ENCODE peak calls at places on chromosomes 13 and 19, in seven cellular contexts. B is stimulated activated CD8-positive, alpha-beta memory T cell treated with anti-CD3 and anti-CD28 coated beads, Interleukin-15, amount 100 ng/mL, for 24 hours; Q is activated CD4-positive, alpha-beta T cell treated with anti-CD3 and anti-CD28 coated beads, Interleukin-2, amount 10 ng/mL, durations not matched to agents 7 days and 5 days; N is iris pigment epithelial cell; S is activated CD8-positive, alpha-beta memory T cell treated with anti-CD3 and anti-CD28 coated beads for 4 hours; G is stromal cell of bone marrow; I is A172. R is an unnamed sample.

GRCh38 chr13:70960841-70961443 is 852.7 kb upstream of the KLHL1 start:
- DNase-seq in S (no peak), B (no peak), I (peak), N (peak), Q (peak), G (peak), R (no peak)

GRCh38 chr19:17922138-17922537 is 10.7 kb upstream of the CCDC124 start:
- DNase-seq in N (no peak), B (no peak), G (no peak), I (no peak), S (no peak), Q (no peak), R (no peak)

GRCh38 chr13:33182729-33183128 is 102.8 kb downstream of the STARD13 start:
- DNase-seq in N (no peak), S (no peak), B (no peak), G (no peak), I (no peak), Q (no peak), R (no peak)

GRCh38 chr19:52621376-52621775 is 16.8 kb downstream of the ZNF83 start:
- DNase-seq in N (no peak), B (no peak), Q (no peak), I (no peak), S (no peak), G (no peak), R (no peak)

GRCh38 chr13:24251525-24251924 is 57.9 kb upstream of the C1QTNF9 start:
- DNase-seq in G (no peak), S (peak), B (no peak), I (no peak), Q (peak), N (no peak), R (no peak)

GRCh38 chr13:40812724-40813445 is 23.5 kb downstream of the SLC25A15 start:
- DNase-seq in B (no peak), N (peak), S (no peak), I (peak), G (no peak), Q (no peak), R (no peak)

GRCh38 chr13:78750735-78751134 is 91.8 kb upstream of the OBI1 start:
- DNase-seq in S (no peak), B (no peak), G (no peak), Q (no peak), N (no peak), I (no peak), R (no peak)

GRCh38 chr13:39330504-39330903 is 272.5 kb downstream of the LHFPL6 start:
- DNase-seq in N (no peak), Q (no peak), S (no peak), B (no peak), G (no peak), I (no peak), R (no peak)

GRCh38 chr19:1729568-1729925 is 23.8 kb upstream of the ONECUT3 start:
- DNase-seq in Q (no peak), N (no peak), G (no peak), S (no peak), B (no peak), I (no peak), R (no peak)

GRCh38 chr13:114109646-114110045 is 22.8 kb downstream of the RASA3 start:
- DNase-seq in B (no peak), G (no peak), I (no peak), Q (peak), N (no peak), S (no peak), R (no peak)

GRCh38 chr19:17496337-17496997 is 15.0 kb upstream of the PGLS start:
- DNase-seq in B (peak), N (peak), Q (peak), I (peak), S (peak), G (no peak), R (peak)

GRCh38 chr19:54448037-54448773 is 794 bp upstream of the LENG8 start:
- DNase-seq in Q (peak), N (peak), I (peak), B (peak), G (no peak), S (no peak), R (peak)

GRCh38 chr19:798415-799075 is 1.3 kb downstream of the PTBP1 start:
- DNase-seq in I (no peak), Q (no peak), S (no peak), G (no peak), N (peak), B (no peak), R (no peak)

GRCh38 chr13:100658363-100658762 is 16.2 kb downstream of the TMTC4 start:
- DNase-seq in B (no peak), S (no peak), N (no peak), I (no peak), Q (peak), G (no peak), R (no peak)

GRCh38 chr19:3061214-3062161 is 807 bp downstream of the TLE5 start:
- DNase-seq in Q (peak), S (peak), G (no peak), B (no peak), N (peak), I (peak), R (peak)

GRCh38 chr19:661427-662196 is 1.4 kb downstream of the RNF126 start:
- DNase-seq in I (peak), S (peak), Q (peak), B (no peak), N (no peak), G (no peak), R (no peak)

GRCh38 chr19:7516281-7516862 is 469 bp downstream of the ZNF358 start:
- DNase-seq in G (no peak), S (no peak), B (no peak), Q (no peak), I (no peak), N (no peak), R (no peak)

GRCh38 chr13:46648166-46648607 is 95.2 kb downstream of the LRCH1 start:
- DNase-seq in N (peak), S (no peak), G (no peak), B (no peak), Q (peak), I (no peak), R (no peak)

GRCh38 chr19:46515879-46516350 is 20.2 kb upstream of the PNMA8B start:
- DNase-seq in S (peak), G (no peak), B (no peak), Q (peak), I (peak), N (peak), R (no peak)

GRCh38 chr19:44050740-44051653 is 839 bp upstream of the ZNF223 start:
- DNase-seq in N (peak), S (no peak), G (no peak), I (no peak), B (no peak), Q (no peak), R (no peak)

GRCh38 chr19:16462757-16463250 is 9.0 kb downstream of the EPS15L1 start:
- DNase-seq in I (peak), S (no peak), B (no peak), Q (no peak), G (no peak), N (no peak), R (no peak)

GRCh38 chr19:45402469-45403070 is 2.3 kb downstream of the PPP1R13L start:
- DNase-seq in N (no peak), G (no peak), S (no peak), Q (no peak), B (no peak), I (peak), R (peak)

GRCh38 chr19:37778613-37779138 is 710 bp downstream of the ZNF573 start:
- DNase-seq in N (peak), I (no peak), G (no peak), S (no peak), Q (no peak), B (no peak), R (no peak)

GRCh38 chr19:8526345-8527062 is 12.5 kb upstream of the ZNF414 start:
- DNase-seq in B (no peak), Q (no peak), N (peak), I (peak), S (no peak), G (peak), R (peak)

GRCh38 chr19:49542446-49542845 is 14.6 kb downstream of the RCN3 start:
- DNase-seq in Q (no peak), B (no peak), I (no peak), G (no peak), S (no peak), N (no peak), R (no peak)

GRCh38 chr13:50282016-50282415 is 266.8 kb downstream of the KCNRG start:
- DNase-seq in B (no peak), G (no peak), Q (no peak), S (no peak), N (no peak), I (no peak), R (no peak)

GRCh38 chr13:34107814-34108213 is 289.9 kb downstream of the RFC3 start:
- DNase-seq in S (no peak), B (no peak), N (peak), I (no peak), G (no peak), Q (no peak), R (no peak)

GRCh38 chr19:18119243-18120105 is 21.9 kb downstream of the MAST3 start:
- DNase-seq in I (no peak), Q (peak), N (no peak), S (peak), B (no peak), G (no peak), R (no peak)

GRCh38 chr19:11092181-11092538 is 2.9 kb downstream of the LDLR start:
- DNase-seq in B (no peak), N (peak), G (peak), Q (peak), S (no peak), I (no peak), R (no peak)